ENCODE peak calls at places on chromosomes 2 and 18, in four cellular contexts. N is mesendoderm; Y is stimulated activated CD8-positive, alpha-beta memory T cell treated with anti-CD3 and anti-CD28 coated beads, Interleukin-7, amount 100 ng/mL, for 48 hours; M is glutamatergic neuron. H is an unnamed sample.
A peak's percentile ranks its signal among the peaks of the same experiment; 100 is the strongest.

GRCh38 chr2:74421248-74421870 is at the start of the genes C2orf81 and WDR54:
- DNase-seq in Y (peak; percentile 94), N (peak; percentile 94), M (peak; percentile 96), H (peak; percentile 71)

GRCh38 chr2:75592028-75592427 is 31.3 kb upstream of the EVA1A start:
- DNase-seq in N (no peak), M (no peak), Y (no peak), H (peak; percentile 36)

GRCh38 chr2:61710711-61711110 is 143.1 kb downstream of the FAM161A start:
- DNase-seq in N (no peak), M (no peak), Y (no peak), H (no peak)

GRCh38 chr18:8084160-8084559 is 517.0 kb downstream of the PTPRM start:
- DNase-seq in N (peak; percentile 91), Y (no peak), M (peak; percentile 69), H (no peak)

GRCh38 chr2:198545411-198545810 is 741.0 kb downstream of the PLCL1 start:
- DNase-seq in Y (no peak), N (peak; percentile 53), M (no peak), H (no peak)

GRCh38 chr2:202221873-202222272 is 16.5 kb downstream of the SUMO1 start:
- DNase-seq in Y (no peak), N (peak; percentile 77), M (no peak), H (no peak)

GRCh38 chr18:11005528-11005927 is 143.8 kb downstream of the PIEZO2 start:
- DNase-seq in N (peak; percentile 71), M (peak; percentile 24), Y (no peak), H (no peak)

GRCh38 chr2:85861180-85861579 is 27.6 kb downstream of the ST3GAL5 start:
- DNase-seq in M (no peak), N (no peak), Y (no peak), H (no peak)

GRCh38 chr2:191677091-191677645 is 768 bp upstream of the NABP1 start:
- DNase-seq in M (no peak), Y (no peak), N (peak; percentile 78), H (no peak)

GRCh38 chr2:220981926-220982325 is 590.2 kb downstream of the EPHA4 start:
- DNase-seq in N (no peak), Y (no peak), M (no peak), H (no peak)

GRCh38 chr2:226354434-226354833 is 445.2 kb downstream of the IRS1 start:
- DNase-seq in Y (no peak), M (no peak), N (peak; percentile 21), H (no peak)

GRCh38 chr2:118865106-118865505 is 17.7 kb upstream of the EN1 start:
- DNase-seq in Y (no peak), N (peak; percentile 77), M (peak; percentile 46), H (no peak)

GRCh38 chr18:66156946-66157687 is 406.3 kb downstream of the CDH7 start:
- DNase-seq in Y (no peak), N (no peak), M (no peak), H (no peak)

GRCh38 chr2:10243926-10244270 is 58.8 kb upstream of the HPCAL1 start:
- DNase-seq in N (no peak), Y (no peak), M (peak; percentile 15), H (no peak)

GRCh38 chr2:204024906-204025475 is 88.4 kb downstream of the ICOS start:
- DNase-seq in M (no peak), Y (no peak), N (peak; percentile 15), H (no peak)

GRCh38 chr2:241673797-241674725 is 12.6 kb downstream of the DTYMK start:
- DNase-seq in N (peak; percentile 65), Y (no peak), M (no peak), H (no peak)

GRCh38 chr18:50879302-50880107 is 587 bp downstream of the ME2 start:
- DNase-seq in M (no peak), N (peak; percentile 69), Y (peak; percentile 28), H (no peak)

GRCh38 chr2:129922571-129923264 is 56.7 kb upstream of the RAB6C start:
- DNase-seq in N (peak; percentile 14), Y (no peak), M (peak; percentile 53), H (no peak)

GRCh38 chr2:239266779-239267410 is 133.9 kb downstream of the HDAC4 start:
- DNase-seq in N (no peak), Y (no peak), M (no peak), H (no peak)

GRCh38 chr2:100767224-100767653 is 52.7 kb upstream of the NPAS2 start:
- DNase-seq in M (no peak), N (no peak), Y (no peak), H (no peak)

GRCh38 chr2:198312621-198313483 is 508.5 kb downstream of the PLCL1 start:
- DNase-seq in M (no peak), N (no peak), Y (no peak), H (no peak)

H was measured in NCI-H1048.